ENCODE peak calls at places on chromosomes 12 and 14, in four cellular contexts. Q is NCI-H510A treated with DMSO at 0.1 percent for 48 hours; A is activated CD8-positive, alpha-beta memory T cell treated with anti-CD3 and anti-CD28 coated beads for 48 hours; U is kidney epithelial cell. X is an unnamed sample.

GRCh38 chr14:89137514-89138163 is 279.4 kb downstream of the FOXN3 start:
- DNase-seq in Q (no peak), U (peak), A (no peak), X (no peak)

GRCh38 chr12:77299910-77300772 is 234.8 kb upstream of the E2F7 start:
- DNase-seq in A (no peak), U (no peak), Q (no peak), X (no peak)

GRCh38 chr14:101351146-101351545 is 210.1 kb upstream of the DIO3 start:
- DNase-seq in A (no peak), U (no peak), Q (no peak), X (no peak)

GRCh38 chr12:122943196-122943595 is 23.1 kb downstream of the ABCB9 start:
- DNase-seq in U (no peak), Q (no peak), A (no peak), X (no peak)

GRCh38 chr12:80620281-80620680 is 87.2 kb upstream of the MYF6 start:
- DNase-seq in A (no peak), U (no peak), Q (no peak), X (no peak)

GRCh38 chr12:62438098-62438692 is 28.4 kb upstream of the MON2 start:
- DNase-seq in Q (peak), A (peak), U (peak), X (peak)

GRCh38 chr12:68406134-68406576 is 74.0 kb upstream of the MDM1 start:
- DNase-seq in U (no peak), Q (peak), A (no peak), X (peak)

GRCh38 chr14:100362311-100362927 is 39.3 kb downstream of the SLC25A47 start:
- DNase-seq in A (no peak), Q (no peak), U (no peak), X (no peak)

GRCh38 chr12:120369476-120370342 is 745 bp upstream of the MSI1 start:
- DNase-seq in Q (no peak), A (no peak), U (no peak), X (no peak)

GRCh38 chr12:122841544-122842321 is 6.5 kb downstream of the HIP1R start:
- DNase-seq in A (no peak), Q (peak), U (no peak), X (no peak)

GRCh38 chr14:77133718-77134338 is 7.8 kb downstream of the ZDHHC22 start:
- DNase-seq in U (peak), A (peak), Q (no peak), X (peak)

GRCh38 chr14:96363751-96364336 is 518 bp downstream of the GSKIP start:
- DNase-seq in U (peak), A (no peak), Q (peak), X (peak)

GRCh38 chr12:116324684-116325664 is 47.5 kb upstream of the MED13L start:
- DNase-seq in A (no peak), U (no peak), Q (no peak), X (no peak)

GRCh38 chr14:77120771-77121743 is 20.5 kb downstream of the ZDHHC22 start:
- DNase-seq in A (no peak), Q (peak), U (no peak), X (no peak)

GRCh38 chr12:31749024-31749704 is 20.3 kb upstream of the AMN1 start:
- DNase-seq in Q (peak), U (peak), A (no peak), X (peak)

GRCh38 chr12:95114766-95115450 is 41.5 kb upstream of the NR2C1 start:
- DNase-seq in Q (no peak), A (no peak), U (no peak), X (no peak)

GRCh38 chr12:123364532-123365140 is at the start of gene SBNO1:
- DNase-seq in A (peak), U (no peak), Q (peak), X (peak)

GRCh38 chr12:27303139-27304111 is 29.2 kb upstream of the BMAL2 start:
- DNase-seq in U (no peak), A (no peak), Q (peak), X (no peak)

X was measured in WTC11.